ENCODE peak calls at places on chromosome 2, in four cellular contexts. T, L, Z and I are unnamed samples.

GRCh38 chr2:24935145-24935544 is 15.1 kb upstream of the ADCY3 start:
- DNase-seq in T (no peak), L (no peak), Z (no peak), I (no peak)

GRCh38 chr2:100142393-100142792 is at the start of gene AFF3:
- DNase-seq in T (no peak), L (peak; percentile 76), Z (no peak), I (no peak)

GRCh38 chr2:28343184-28343942 is 49.3 kb upstream of the FOSL2 start:
- DNase-seq in T (no peak), L (no peak), Z (no peak), I (no peak)

GRCh38 chr2:64533882-64534281 is 9.8 kb downstream of the AFTPH start:
- DNase-seq in T (no peak), L (no peak), Z (no peak), I (no peak)

GRCh38 chr2:241563571-241563980 is 5.0 kb downstream of the BOK start:
- DNase-seq in T (no peak), L (no peak), Z (no peak), I (no peak)

GRCh38 chr2:231160701-231161100 is 35.9 kb upstream of the HTR2B start:
- DNase-seq in T (no peak), L (no peak), Z (no peak), I (no peak)

GRCh38 chr2:109494351-109494750 is 119.4 kb downstream of the SEPTIN10 start:
- DNase-seq in T (no peak), L (no peak), Z (no peak), I (no peak)

GRCh38 chr2:175236930-175237329 is 55.4 kb upstream of the ATP5MC3 start:
- DNase-seq in T (no peak), L (no peak), Z (no peak), I (no peak)

GRCh38 chr2:191976436-191976835 is 129.5 kb upstream of the CAVIN2 start:
- DNase-seq in T (no peak), L (no peak), Z (no peak), I (peak; percentile 19)

GRCh38 chr2:47644351-47644750 is 138.6 kb upstream of the MSH6 start:
- DNase-seq in T (no peak), L (no peak), Z (no peak), I (no peak)

GRCh38 chr2:144567745-144568144 is 47.8 kb upstream of the ZEB2 start:
- DNase-seq in T (no peak), L (no peak), Z (peak; percentile 31), I (no peak)

GRCh38 chr2:156765043-156765442 is 328.9 kb downstream of the GPD2 start:
- DNase-seq in T (no peak), L (no peak), Z (no peak), I (no peak)

GRCh38 chr2:10188211-10188610 is 65.7 kb downstream of the RRM2 start:
- DNase-seq in T (no peak), L (no peak), Z (no peak), I (no peak)